ENCODE peak calls at places on chromosomes 11 and 22, in five cellular contexts. Q is IMR-90, H is H9, C is neuronal stem cell, P is H1. O is an unnamed sample.

GRCh38 chr22:20653012-20653794 is 120.7 kb upstream of the SERPIND1 start:
- DNase-seq in H (peak), P (no peak), Q (no peak), C (no peak), O (no peak)

GRCh38 chr11:113481226-113481625 is 6.0 kb upstream of the DRD2 start:
- DNase-seq in Q (no peak), C (no peak), H (no peak), P (no peak), O (no peak)

GRCh38 chr11:1516273-1517067 is 29.9 kb upstream of the MOB2 start:
- DNase-seq in Q (peak), H (no peak), P (no peak), C (no peak), O (peak)

GRCh38 chr11:13126430-13126829 is 117.3 kb downstream of the RASSF10 start:
- DNase-seq in P (no peak), C (no peak), Q (peak), H (no peak), O (peak)

GRCh38 chr22:49328076-49328475 is 499.6 kb downstream of the BRD1 start:
- DNase-seq in Q (no peak), C (no peak), P (no peak), H (no peak), O (no peak)

GRCh38 chr22:33325232-33326004 is 267.2 kb upstream of the SYN3 start:
- DNase-seq in Q (no peak), C (no peak), P (no peak), H (no peak), O (no peak)

GRCh38 chr11:14634813-14635212 is 8.8 kb upstream of the PDE3B start:
- DNase-seq in C (no peak), Q (no peak), H (no peak), P (no peak), O (no peak)

GRCh38 chr22:19722175-19722914 is 994 bp upstream of the GP1BB start:
- DNase-seq in Q (no peak), C (no peak), H (peak), P (no peak), O (no peak)

GRCh38 chr11:90601261-90601660 is 378.4 kb upstream of the CHORDC1 start:
- DNase-seq in H (no peak), C (no peak), Q (no peak), P (no peak), O (no peak)

GRCh38 chr22:37021710-37022482 is 2.4 kb downstream of the MPST start:
- DNase-seq in C (peak), Q (peak), P (no peak), H (no peak), O (peak)

GRCh38 chr11:118663381-118663780 is 16.1 kb downstream of the TREH start:
- DNase-seq in Q (no peak), C (no peak), H (peak), P (no peak), O (no peak)

GRCh38 chr11:65793625-65794400 is 7.0 kb downstream of the OVOL1 start:
- DNase-seq in Q (no peak), P (no peak), C (no peak), H (no peak), O (no peak)

GRCh38 chr11:1460396-1460795 is 26.2 kb downstream of the MOB2 start:
- DNase-seq in H (no peak), Q (peak), C (no peak), P (no peak), O (no peak)

GRCh38 chr22:38569181-38569971 is 607 bp downstream of the DMC1 start:
- DNase-seq in Q (no peak), H (no peak), P (no peak), C (no peak), O (peak)
- H3K14ac ChIP-seq in Q (peak), H (peak), P (peak), C (no peak), O (no peak)

GRCh38 chr11:60763692-60764369 is 7.2 kb downstream of the MS4A15 start:
- DNase-seq in H (no peak), Q (no peak), P (no peak), C (no peak), O (no peak)

GRCh38 chr11:60762851-60763691 is 6.4 kb downstream of the MS4A15 start:
- DNase-seq in P (no peak), Q (no peak), H (no peak), C (no peak), O (no peak)

GRCh38 chr11:60764879-60765278 is 8.2 kb downstream of the MS4A15 start:
- DNase-seq in C (no peak), P (no peak), H (no peak), Q (no peak), O (no peak)

GRCh38 chr11:60765355-60765754 is 8.7 kb downstream of the MS4A15 start:
- DNase-seq in P (no peak), C (no peak), H (no peak), Q (no peak), O (no peak)

GRCh38 chr11:60761436-60762190 is 4.9 kb downstream of the MS4A15 start:
- DNase-seq in C (no peak), H (no peak), Q (no peak), P (no peak), O (no peak)
- H3K14ac ChIP-seq in C (no peak), H (no peak), Q (no peak), P (no peak), O (no peak)

GRCh38 chr11:96085349-96085910 is 161.5 kb upstream of the MTMR2 start:
- DNase-seq in P (no peak), Q (no peak), C (no peak), H (no peak), O (no peak)

GRCh38 chr11:96082936-96083335 is 159.0 kb upstream of the MTMR2 start:
- DNase-seq in P (no peak), H (no peak), Q (no peak), C (no peak), O (no peak)

GRCh38 chr11:96086111-96086510 is 162.2 kb upstream of the MTMR2 start:
- DNase-seq in P (no peak), C (no peak), H (no peak), Q (no peak), O (no peak)

GRCh38 chr11:96082002-96082899 is 158.3 kb upstream of the MTMR2 start:
- DNase-seq in C (no peak), P (no peak), Q (no peak), H (no peak), O (peak)

DNA sequence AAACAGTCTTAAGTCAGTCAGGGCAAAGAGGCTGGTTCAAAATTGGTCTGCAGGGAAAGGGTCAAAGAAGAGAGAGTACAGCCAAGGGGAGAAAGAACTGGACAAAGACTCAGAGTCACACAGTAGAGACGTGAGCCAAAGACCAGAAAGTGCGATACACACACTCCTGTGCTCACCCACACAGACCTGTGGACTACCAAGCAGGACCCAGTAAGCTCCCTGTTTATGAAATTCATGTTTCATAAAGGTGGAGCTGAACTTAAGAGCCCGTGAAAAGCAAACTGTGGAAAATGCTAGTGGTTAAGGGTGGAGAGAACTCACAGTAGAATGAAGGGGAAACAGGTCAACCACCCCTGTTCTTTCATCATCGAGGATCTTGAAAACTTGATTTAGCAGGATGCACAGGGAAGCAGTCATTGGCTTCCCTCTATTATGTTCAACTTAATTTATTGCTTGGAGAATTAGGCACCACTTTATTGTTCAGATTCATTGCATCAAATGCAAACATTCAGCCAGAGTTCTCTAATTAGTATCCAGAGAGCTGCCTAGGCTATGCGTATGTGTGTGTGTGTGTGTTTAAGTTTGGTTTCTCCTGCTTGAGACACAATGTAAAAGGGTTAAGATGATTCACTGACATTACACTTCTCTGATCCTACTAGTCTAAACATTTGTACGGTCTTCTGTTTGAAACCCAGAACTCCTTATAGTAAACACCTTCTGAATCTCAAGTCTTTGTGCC is 160.9 kb upstream of the MTMR2 start:
- DNase-seq in H (no peak), C (no peak), Q (peak), P (no peak), O (peak)
- H3K14ac ChIP-seq in H (no peak), C (no peak), Q (peak), P (no peak), O (peak)

GRCh38 chr22:45265546-45265945 is 19.2 kb upstream of the UPK3A start:
- DNase-seq in Q (no peak), P (no peak), H (no peak), C (no peak), O (no peak)

GRCh38 chr22:45271667-45272188 is 13.0 kb upstream of the UPK3A start:
- DNase-seq in H (no peak), Q (no peak), C (no peak), P (no peak), O (peak)

GRCh38 chr22:45268958-45269844 is 15.5 kb upstream of the UPK3A start:
- DNase-seq in Q (peak), C (peak), H (peak), P (no peak), O (peak)

GRCh38 chr22:45270095-45271020 is 14.4 kb upstream of the UPK3A start:
- DNase-seq in P (no peak), Q (no peak), C (no peak), H (no peak), O (no peak)

GRCh38 chr22:45268167-45268957 is 16.4 kb upstream of the UPK3A start:
- DNase-seq in Q (no peak), C (peak), P (peak), H (peak), O (peak)
- H3K14ac ChIP-seq in Q (peak), C (peak), P (no peak), H (no peak), O (peak)

DNA sequence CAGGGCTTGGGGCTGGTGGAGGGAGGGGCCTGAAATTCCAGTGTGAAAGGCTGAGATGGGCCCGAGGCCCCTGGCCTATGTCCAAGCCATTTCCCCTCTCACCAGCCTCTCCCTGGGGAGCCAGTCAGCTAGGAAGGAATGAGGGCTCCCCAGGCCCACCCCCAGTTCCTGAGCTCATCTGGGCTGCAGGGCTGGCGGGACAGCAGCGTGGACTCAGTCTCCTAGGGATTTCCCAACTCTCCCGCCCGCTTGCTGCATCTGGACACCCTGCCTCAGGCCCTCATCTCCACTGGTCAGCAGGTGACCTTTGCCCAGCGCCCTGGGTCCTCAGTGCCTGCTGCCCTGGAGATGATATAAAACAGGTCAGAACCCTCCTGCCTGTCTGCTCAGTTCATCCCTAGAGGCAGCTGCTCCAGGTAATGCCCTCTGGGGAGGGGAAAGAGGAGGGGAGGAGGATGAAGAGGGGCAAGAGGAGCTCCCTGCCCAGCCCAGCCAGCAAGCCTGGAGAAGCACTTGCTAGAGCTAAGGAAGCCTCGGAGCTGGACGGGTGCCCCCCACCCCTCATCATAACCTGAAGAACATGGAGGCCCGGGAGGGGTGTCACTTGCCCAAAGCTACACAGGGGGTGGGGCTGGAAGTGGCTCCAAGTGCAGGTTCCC is at the start of gene APOC3:
- DNase-seq in C (no peak), Q (peak), H (no peak), P (no peak), O (peak)
- H3K14ac ChIP-seq in C (peak), Q (no peak), H (no peak), P (no peak), O (no peak)

GRCh38 chr11:63622318-63622717 is 8.1 kb upstream of the PLAAT3 start:
- DNase-seq in C (no peak), Q (no peak), H (no peak), P (no peak), O (no peak)
- H3K14ac ChIP-seq in C (no peak), Q (no peak), H (no peak), P (no peak), O (no peak)

O was measured in mesenchymal stem cell.